ENCODE peak calls at places on chromosomes 13 and 19, in seven cellular contexts. Q, O, I, L, Z, M and B are unnamed samples.

GRCh38 chr13:40776681-40777165 is 5.7 kb upstream of the MRPS31 start:
- DNase-seq in Q (no peak), O (no peak), I (no peak), L (no peak), Z (peak), M (peak), B (peak)

GRCh38 chr19:33064117-33064777 is 441 bp downstream of the RHPN2 start:
- DNase-seq in Q (no peak), O (no peak), I (peak), L (peak), Z (peak), M (no peak), B (peak)

GRCh38 chr19:42199440-42200115 is 17.9 kb downstream of the DEDD2 start:
- DNase-seq in Q (no peak), O (no peak), I (no peak), L (no peak), Z (peak), M (no peak), B (no peak)

GRCh38 chr19:48991823-48992570 is 1.1 kb downstream of the GYS1 start:
- DNase-seq in Q (peak), O (peak), I (peak), L (no peak), Z (peak), M (no peak), B (no peak)

GRCh38 chr19:39351537-39352037 is 9.4 kb downstream of the SAMD4B start:
- DNase-seq in Q (no peak), O (peak), I (no peak), L (no peak), Z (no peak), M (no peak), B (no peak)

GRCh38 chr13:114313061-114313860 is 1.0 kb upstream of the CHAMP1 start:
- DNase-seq in Q (no peak), O (no peak), I (no peak), L (no peak), Z (peak), M (no peak), B (no peak)

GRCh38 chr19:15251010-15251748 is 18.9 kb upstream of the EPHX3 start:
- DNase-seq in Q (no peak), O (peak), I (no peak), L (no peak), Z (no peak), M (no peak), B (no peak)

GRCh38 chr13:44382635-44383145 is 9.1 kb downstream of the SERP2 start:
- DNase-seq in Q (no peak), O (no peak), I (peak), L (no peak), Z (no peak), M (no peak), B (no peak)

GRCh38 chr19:18284710-18285430 is 3.4 kb upstream of the JUND start:
- DNase-seq in Q (no peak), O (no peak), I (no peak), L (no peak), Z (no peak), M (no peak), B (no peak)

GRCh38 chr19:2512523-2513431 is 36.9 kb downstream of the GADD45B start:
- DNase-seq in Q (no peak), O (no peak), I (no peak), L (no peak), Z (no peak), M (no peak), B (no peak)

GRCh38 chr19:30711296-30711695 is 339.1 kb downstream of the ZNF536 start:
- DNase-seq in Q (no peak), O (no peak), I (peak), L (peak), Z (no peak), M (no peak), B (no peak)

GRCh38 chr19:30226464-30227070 is 145.6 kb upstream of the ZNF536 start:
- DNase-seq in Q (no peak), O (no peak), I (peak), L (peak), Z (no peak), M (no peak), B (no peak)